ENCODE peak calls at places on chromosomes 16 and 17, in nine cellular contexts. A, U, N, Z, Q, I, B, F and T are unnamed samples.

GRCh38 chr17:34420254-34420766 is 57.3 kb upstream of the CCL1 start:
- DNase-seq in U (peak; percentile 77), N (peak; percentile 53), Z (peak; percentile 57), B (peak; percentile 43), I (peak; percentile 85), Q (peak; percentile 78), A (peak; percentile 76), F (no peak), T (peak; percentile 83)

GRCh38 chr17:69492410-69493071 is 78.0 kb downstream of the MAP2K6 start:
- DNase-seq in Z (no peak), I (no peak), Q (no peak), U (peak; percentile 45), N (no peak), A (no peak), F (peak; percentile 81), B (no peak), T (peak; percentile 25)

GRCh38 chr17:63774982-63775290 is 966 bp downstream of the DDX42 start:
- DNase-seq in Q (peak; percentile 33), F (no peak), N (no peak), B (no peak), I (peak; percentile 73), U (peak; percentile 9), A (no peak), Z (no peak), T (no peak)

GRCh38 chr16:187330-187729 is 7.1 kb downstream of the HBQ1 start:
- DNase-seq in I (no peak), Z (no peak), U (no peak), A (no peak), F (no peak), N (no peak), Q (no peak), B (no peak), T (no peak)

GRCh38 chr16:84266451-84266850 is 26.6 kb upstream of the KCNG4 start:
- DNase-seq in Z (no peak), B (peak; percentile 35), A (peak; percentile 75), F (no peak), U (peak; percentile 85), I (peak; percentile 82), Q (peak; percentile 71), N (no peak), T (peak; percentile 93)

GRCh38 chr17:38511126-38512108 is 83.2 kb downstream of the ARHGAP23 start:
- DNase-seq in Z (no peak), N (peak; percentile 62), I (no peak), F (peak; percentile 16), Q (no peak), A (no peak), B (no peak), U (no peak), T (peak; percentile 67)

GRCh38 chr17:20059728-20060188 is 50.6 kb downstream of the SPECC1 start:
- DNase-seq in B (no peak), U (no peak), F (no peak), Z (no peak), A (no peak), I (no peak), Q (no peak), N (no peak), T (no peak)

GRCh38 chr16:12262454-12263180 is 286.1 kb downstream of the SNX29 start:
- DNase-seq in F (no peak), N (no peak), Z (no peak), I (no peak), Q (no peak), B (no peak), U (no peak), A (no peak), T (no peak)

GRCh38 chr17:80774643-80775281 is 216.9 kb upstream of the CHMP6 start:
- DNase-seq in Q (peak; percentile 43), A (no peak), Z (no peak), N (no peak), F (no peak), B (no peak), I (no peak), U (no peak), T (no peak)

GRCh38 chr16:89289428-89290395 is 72.2 kb downstream of the ZNF778 start:
- DNase-seq in B (peak; percentile 68), I (peak; percentile 88), Q (peak; percentile 58), N (peak; percentile 44), U (peak; percentile 86), Z (peak; percentile 58), A (peak; percentile 81), F (no peak), T (peak; percentile 99)

GRCh38 chr17:3695723-3696411 is at the start of gene P2RX5:
- DNase-seq in A (no peak), B (no peak), F (no peak), I (peak; percentile 91), N (no peak), Z (peak; percentile 20), Q (peak; percentile 30), U (peak; percentile 76), T (peak; percentile 90)

GRCh38 chr16:47311738-47312505 is 148.9 kb downstream of the ITFG1 start:
- DNase-seq in I (peak; percentile 82), B (no peak), A (no peak), F (no peak), U (peak; percentile 20), Q (peak; percentile 32), Z (no peak), N (no peak), T (peak; percentile 37)

DNA sequence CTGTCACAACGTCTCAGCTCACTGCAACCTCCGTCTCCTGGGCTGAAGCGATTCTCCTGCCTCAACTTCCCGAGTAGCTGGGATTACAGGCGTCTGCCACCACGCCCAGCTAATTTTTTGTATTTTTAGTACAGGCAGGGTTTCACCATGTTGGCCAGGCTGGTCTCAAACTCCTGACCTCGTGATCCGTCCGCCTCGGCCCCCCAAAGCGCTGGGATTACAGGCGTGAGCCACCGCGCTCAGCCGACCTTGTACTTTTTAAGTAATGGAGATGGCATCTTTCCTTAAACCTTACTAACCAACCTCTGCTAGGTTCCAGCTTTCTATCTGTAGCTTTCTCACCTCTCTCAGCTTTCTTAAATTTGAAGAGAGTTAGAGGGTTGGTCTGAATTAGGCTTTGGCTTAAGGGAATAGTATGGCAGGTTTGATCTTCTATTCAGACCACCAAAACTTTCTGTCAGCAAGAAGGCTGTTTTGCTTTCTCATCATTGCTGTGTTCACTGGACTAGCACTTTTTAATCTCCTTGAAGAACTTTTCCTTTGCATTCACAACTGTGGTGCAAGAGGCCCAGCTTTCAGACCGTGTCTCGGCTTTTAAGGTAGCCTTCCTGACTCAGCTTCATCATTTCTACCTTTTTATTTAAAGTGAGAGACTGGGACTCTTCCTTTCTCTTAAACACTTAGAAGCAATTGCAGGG is 28.0 kb downstream of the YWHAE start:
- DNase-seq in I (no peak), U (no peak), F (no peak), Z (no peak), Q (no peak), A (no peak), N (no peak), B (no peak), T (no peak)
- H3K27me3 ChIP-seq in I (no peaks in the 10 kb centered on the region), U (no peaks in the 10 kb centered on the region), F (no peaks in the 10 kb centered on the region), Z (no peaks in the 10 kb centered on the region), Q (no peaks in the 10 kb centered on the region), A (no peaks in the 10 kb centered on the region), N (no peaks in the 10 kb centered on the region), B (no peaks in the 10 kb centered on the region), T (no peaks in the 10 kb centered on the region)

GRCh38 chr17:43853546-43853945 is 6.6 kb downstream of the CD300LG start:
- DNase-seq in A (no peak), U (no peak), B (no peak), N (no peak), Z (no peak), F (no peak), I (no peak), Q (no peak), T (peak; percentile 16)
- H3K27me3 ChIP-seq in A (peaks cover 10% of the 10 kb centered on the region), U (no peaks in the 10 kb centered on the region), B (no peaks in the 10 kb centered on the region), N (no peaks in the 10 kb centered on the region), Z (no peaks in the 10 kb centered on the region), F (peaks cover 43% of the 10 kb centered on the region), I (no peaks in the 10 kb centered on the region), Q (peaks cover 17% of the 10 kb centered on the region), T (no peaks in the 10 kb centered on the region)

DNA sequence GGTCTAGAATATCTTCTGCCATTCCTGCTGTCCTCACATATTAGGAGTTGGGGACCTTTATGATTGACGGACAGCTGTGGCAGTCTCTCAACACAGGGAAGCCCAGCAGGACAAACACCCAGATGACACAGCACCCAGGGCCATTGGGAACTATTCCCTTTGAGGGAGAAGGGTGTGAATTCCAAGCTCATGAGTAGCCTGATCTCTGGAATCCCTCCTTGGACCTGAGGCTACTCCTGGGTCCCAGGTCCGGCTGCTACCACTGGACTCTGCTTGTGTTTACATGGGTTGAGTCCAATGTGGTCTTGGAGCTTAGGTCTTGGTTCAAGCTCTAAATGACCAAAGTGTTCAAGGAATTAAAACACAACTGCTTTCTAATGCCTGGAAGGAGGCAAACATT is 78.9 kb downstream of the SLC6A2 start:
- DNase-seq in Q (no peak), N (no peak), F (no peak), Z (no peak), B (no peak), U (no peak), I (no peak), A (no peak), T (no peak)
- H3K27me3 ChIP-seq in Q (no peaks in the 10 kb centered on the region), N (no peaks in the 10 kb centered on the region), F (no peaks in the 10 kb centered on the region), Z (no peaks in the 10 kb centered on the region), B (peaks cover 91% of the 10 kb centered on the region), U (no peaks in the 10 kb centered on the region), I (no peaks in the 10 kb centered on the region), A (no peaks in the 10 kb centered on the region), T (no peaks in the 10 kb centered on the region)

GRCh38 chr17:17681744-17682292 is 560 bp downstream of the RAI1 start:
- DNase-seq in F (no peak), Z (no peak), Q (no peak), U (peak; percentile 68), A (no peak), B (peak; percentile 49), N (peak; percentile 55), I (peak; percentile 83), T (no peak)

GRCh38 chr17:17683710-17684365 is 2.6 kb downstream of the RAI1 start:
- DNase-seq in N (no peak), U (no peak), A (no peak), F (no peak), Z (no peak), I (no peak), Q (no peak), B (no peak), T (no peak)

GRCh38 chr17:17681187-17681743 is at the start of gene RAI1:
- DNase-seq in F (no peak), I (peak; percentile 92), B (peak; percentile 81), Z (peak; percentile 53), U (peak; percentile 90), Q (peak; percentile 75), N (peak; percentile 82), A (peak; percentile 82), T (peak; percentile 96)

GRCh38 chr17:17682737-17683675 is 1.7 kb downstream of the RAI1 start:
- DNase-seq in A (peak; percentile 72), I (peak; percentile 81), B (peak; percentile 77), Q (peak; percentile 67), Z (peak; percentile 15), N (peak; percentile 75), F (peak; percentile 41), U (peak; percentile 82), T (peak; percentile 91)

DNA sequence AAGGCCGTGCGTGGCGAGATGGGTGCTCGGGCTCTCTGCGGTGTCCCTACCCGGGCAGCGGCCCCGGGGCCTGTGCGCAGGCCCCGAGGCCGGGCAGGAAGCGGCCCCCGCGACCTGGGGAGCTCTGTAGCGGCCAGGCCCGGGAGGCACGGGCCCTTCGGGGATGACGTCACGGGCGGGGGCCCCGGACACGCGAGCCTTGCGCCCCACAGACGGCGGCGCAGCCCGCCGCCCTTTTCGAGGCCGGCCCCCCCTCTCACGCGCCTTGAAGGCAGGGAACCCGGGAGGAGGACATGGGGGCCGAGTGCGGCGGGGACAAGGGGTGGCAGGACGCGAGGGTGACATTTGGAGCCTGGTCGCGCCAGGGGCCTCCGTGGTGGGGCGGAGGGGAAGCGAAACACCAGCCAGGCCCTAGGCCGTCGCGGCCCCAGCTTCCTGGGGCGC is 1.1 kb downstream of the RAI1 start:
- DNase-seq in Q (peak; percentile 19), A (peak; percentile 66), F (no peak), B (peak; percentile 54), U (peak; percentile 44), N (peak; percentile 65), I (peak; percentile 87), Z (no peak), T (peak; percentile 80)
- H3K27me3 ChIP-seq in Q (no peaks in the 10 kb centered on the region), A (no peaks in the 10 kb centered on the region), F (no peaks in the 10 kb centered on the region), B (no peaks in the 10 kb centered on the region), U (peaks cover 92% of the 10 kb centered on the region), N (no peaks in the 10 kb centered on the region), I (no peaks in the 10 kb centered on the region), Z (no peaks in the 10 kb centered on the region), T (peaks cover 86% of the 10 kb centered on the region)